ENCODE peak calls at places on chromosomes 16 and 17, in four cellular contexts. P is body of pancreas, S is lower lobe of right lung, R is fibroblast of pulmonary artery. A is an unnamed sample.

GRCh38 chr17:78281249-78281865 is 49.9 kb downstream of the TMEM235 start:
- DNase-seq in P (no peak), S (no peak), R (no peak), A (no peak)

GRCh38 chr16:83002351-83003334 is 375.9 kb downstream of the CDH13 start:
- DNase-seq in P (no peak), S (no peak), R (peak), A (no peak)

GRCh38 chr16:65097296-65097695 is 24.6 kb downstream of the CDH11 start:
- DNase-seq in P (no peak), S (no peak), R (no peak), A (no peak)

GRCh38 chr17:18141210-18141803 is 32.8 kb downstream of the MYO15A start:
- DNase-seq in P (peak), S (no peak), R (peak), A (peak)

GRCh38 chr17:66564992-66565465 is 262.6 kb downstream of the PRKCA start:
- DNase-seq in P (no peak), S (no peak), R (peak), A (no peak)

GRCh38 chr16:85423631-85424030 is 189.5 kb upstream of the GSE1 start:
- DNase-seq in P (peak), S (peak), R (no peak), A (no peak)

GRCh38 chr17:19911033-19911432 is 43.3 kb upstream of the ULK2 start:
- DNase-seq in P (no peak), S (no peak), R (no peak), A (no peak)

GRCh38 chr17:78082988-78083387 is 45.6 kb downstream of the TMC6 start:
- DNase-seq in P (no peak), S (no peak), R (no peak), A (no peak)

GRCh38 chr17:73308017-73308823 is 3.6 kb downstream of the CDC42EP4 start:
- DNase-seq in P (peak), S (peak), R (peak), A (no peak)

GRCh38 chr16:31439519-31439918 is 3.1 kb downstream of the ZNF843 start:
- DNase-seq in P (no peak), S (no peak), R (no peak), A (no peak)

GRCh38 chr17:82465023-82465603 is 6.6 kb downstream of the NARF start:
- DNase-seq in P (no peak), S (no peak), R (no peak), A (no peak)

GRCh38 chr17:50129303-50129945 is 536 bp downstream of the SAMD14 start:
- DNase-seq in P (no peak), S (no peak), R (peak), A (no peak)

GRCh38 chr17:4858880-4859260 is 25.7 kb downstream of the MINK1 start:
- DNase-seq in P (peak), S (no peak), R (peak), A (no peak)

GRCh38 chr17:4948997-4949320 is 629 bp upstream of the PFN1 start:
- DNase-seq in P (peak), S (peak), R (peak), A (peak)

GRCh38 chr17:330993-331701 is 21.5 kb downstream of the RPH3AL start:
- DNase-seq in P (peak), S (no peak), R (no peak), A (peak)

GRCh38 chr16:392450-393027 is 4.5 kb upstream of the NME4 start:
- DNase-seq in P (no peak), S (no peak), R (no peak), A (no peak)

GRCh38 chr17:19876524-19877161 is 8.9 kb upstream of the ULK2 start:
- DNase-seq in P (peak), S (peak), R (no peak), A (peak)

GRCh38 chr17:42743595-42744282 is 1.1 kb downstream of the EZH1 start:
- DNase-seq in P (no peak), S (no peak), R (peak), A (no peak)

GRCh38 chr16:11585460-11586374 is 1.0 kb downstream of the LITAF start:
- DNase-seq in P (peak), S (peak), R (no peak), A (no peak)

GRCh38 chr17:76707985-76708807 is 2.6 kb downstream of the MXRA7 start:
- DNase-seq in P (peak), S (no peak), R (no peak), A (no peak)

GRCh38 chr17:75048396-75048933 is 1.4 kb downstream of the KCTD2 start:
- DNase-seq in P (peak), S (no peak), R (peak), A (no peak)
- H3K4me3 ChIP-seq in P (no peak), S (peak), R (peak), A (peak)

GRCh38 chr16:9061358-9061813 is 30.1 kb upstream of the HAPSTR1 start:
- DNase-seq in P (peak), S (no peak), R (no peak), A (no peak)

GRCh38 chr16:9062301-9062700 is 29.1 kb upstream of the HAPSTR1 start:
- DNase-seq in P (no peak), S (no peak), R (no peak), A (no peak)

GRCh38 chr16:9058211-9058610 is 33.2 kb upstream of the HAPSTR1 start:
- DNase-seq in P (peak), S (no peak), R (no peak), A (no peak)

GRCh38 chr16:9056061-9056460 is 35.4 kb upstream of the HAPSTR1 start:
- DNase-seq in P (no peak), S (no peak), R (no peak), A (no peak)

DNA sequence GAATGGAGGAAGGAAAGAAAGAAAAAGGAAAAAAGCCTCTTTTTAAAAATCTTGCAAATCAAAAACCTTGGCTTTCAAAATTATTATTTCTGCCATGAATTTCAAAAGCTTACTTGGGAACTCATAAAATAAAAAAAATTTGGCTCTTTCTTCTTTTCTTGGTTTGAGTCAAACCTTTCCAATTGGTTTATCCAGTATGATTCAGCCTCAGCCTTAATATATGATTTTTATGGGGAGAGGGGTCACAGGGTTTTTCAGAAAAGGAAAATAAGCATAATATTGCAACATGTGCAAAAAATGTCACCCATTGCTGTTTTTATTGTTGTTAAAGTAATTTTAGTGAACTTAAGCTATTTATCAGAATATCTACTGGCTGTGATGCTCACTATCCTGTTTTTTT is 31.2 kb upstream of the HAPSTR1 start:
- DNase-seq in P (no peak), S (no peak), R (no peak), A (no peak)
- H3K4me3 ChIP-seq in P (no peak), S (no peak), R (no peak), A (no peak)

GRCh38 chr17:55747209-55747608 is 3.6 kb upstream of the PCTP start:
- DNase-seq in P (no peak), S (no peak), R (no peak), A (no peak)

GRCh38 chr17:55750750-55751641 is at the start of gene PCTP:
- DNase-seq in P (peak), S (peak), R (peak), A (peak)

GRCh38 chr17:55756689-55757088 is 5.8 kb downstream of the PCTP start:
- DNase-seq in P (no peak), S (no peak), R (no peak), A (no peak)

GRCh38 chr17:55749985-55750384 is 866 bp upstream of the PCTP start:
- DNase-seq in P (no peak), S (no peak), R (no peak), A (no peak)

DNA sequence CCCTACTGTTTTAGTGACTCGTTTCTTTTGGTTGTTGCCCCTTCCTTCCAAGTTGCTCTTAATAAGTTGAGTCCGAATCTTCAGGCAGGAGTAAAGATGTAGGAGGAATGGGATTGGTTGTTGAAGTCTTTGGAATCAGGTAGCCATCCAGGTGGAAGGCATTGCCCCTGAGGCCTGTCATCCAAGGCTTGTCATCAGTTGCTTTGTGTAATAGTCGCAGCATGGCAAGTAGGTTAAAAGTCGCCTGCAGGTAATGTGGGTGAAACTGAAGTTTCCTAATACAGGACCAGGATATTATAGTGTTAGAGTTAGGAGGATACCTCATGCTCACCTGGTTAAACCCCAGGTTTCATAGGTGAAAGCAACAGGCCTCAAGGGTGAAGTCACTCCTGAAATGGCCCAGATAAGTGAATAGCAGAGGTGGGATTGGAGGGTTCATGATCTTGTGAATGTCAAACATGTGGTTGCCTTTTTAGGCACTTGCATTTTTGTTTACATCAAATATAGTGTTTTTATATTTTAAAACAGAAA is 934 bp downstream of the PCTP start:
- DNase-seq in P (no peak), S (no peak), R (no peak), A (no peak)
- H3K4me3 ChIP-seq in P (peak), S (peak), R (peak), A (peak)

DNA sequence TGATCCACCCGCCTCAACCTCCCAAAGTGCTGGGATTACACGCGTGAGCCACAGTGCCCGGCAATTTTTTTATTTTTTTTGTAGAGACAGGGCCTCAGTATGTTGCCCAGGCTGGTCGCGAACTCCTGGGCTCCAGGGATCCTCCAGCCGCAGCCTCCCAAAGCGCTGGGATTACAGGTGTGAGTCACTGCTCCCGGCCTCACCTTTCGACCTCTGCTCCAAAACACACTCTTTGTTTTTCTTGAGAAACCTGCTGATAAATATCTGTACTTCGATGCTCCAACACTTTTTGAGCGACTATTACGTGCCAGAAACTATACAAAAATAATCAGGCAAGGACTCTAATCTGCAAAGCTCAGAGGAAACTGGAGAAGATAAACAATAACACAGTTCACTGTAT is 1.0 kb downstream of the MED1 start:
- DNase-seq in P (no peak), S (no peak), R (no peak), A (no peak)
- H3K4me3 ChIP-seq in P (no peak), S (peak), R (peak), A (peak)

DNA sequence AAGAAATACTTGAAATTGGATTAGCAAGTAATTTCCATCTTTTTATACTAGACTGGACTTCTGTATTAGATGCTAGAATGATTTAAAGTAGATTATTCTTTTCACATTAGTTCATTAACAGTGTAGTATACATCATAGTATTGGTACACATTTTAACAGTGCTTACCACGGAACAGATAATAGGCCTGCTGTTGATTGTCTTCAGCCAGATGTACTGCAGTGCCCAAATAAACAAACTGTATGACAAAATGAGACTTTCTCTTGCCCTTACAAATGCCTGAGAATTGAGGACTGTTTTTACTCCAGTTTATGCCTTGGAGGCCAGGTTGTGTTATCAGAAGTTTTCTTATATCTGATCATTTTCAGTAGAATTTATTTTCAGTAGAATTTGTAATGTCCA is 631 bp downstream of the EVI2A start:
- DNase-seq in P (no peak), S (no peak), R (peak), A (no peak)
- H3K4me3 ChIP-seq in P (no peak), S (peak), R (peak), A (peak)